ENCODE peak calls at places on chromosome 9, in seven cellular contexts. B is T-helper 1 cell, N is OCI-M1, C is NCI-H1092 treated with DMSO at 0.1 percent for 48 hours, V is COR-L47, Y is HS-5, W is transverse colon. T is an unnamed sample.

GRCh38 chr9:127520941-127521918 is 69.9 kb downstream of the LRSAM1 start:
- DNase-seq in B (no peak), N (no peak), C (no peak), V (no peak), Y (peak; percentile 49), W (no peak), T (peak; percentile 59)

GRCh38 chr9:123322771-123323481 is 33.1 kb upstream of the CRB2 start:
- DNase-seq in B (no peak), N (no peak), C (no peak), V (no peak), Y (no peak), W (peak; percentile 49), T (no peak)

GRCh38 chr9:37953204-37953774 is 49.4 kb upstream of the SLC25A51 start:
- DNase-seq in B (no peak), N (no peak), C (no peak), V (no peak), Y (no peak), W (no peak), T (no peak)

GRCh38 chr9:11141357-11141756 is 528.6 kb upstream of the PTPRD start:
- DNase-seq in B (no peak), N (no peak), C (no peak), V (no peak), Y (no peak), W (no peak), T (no peak)

GRCh38 chr9:28207657-28208056 is 634.4 kb upstream of the C9orf72 start:
- DNase-seq in B (no peak), N (no peak), C (no peak), V (no peak), Y (no peak), W (no peak), T (no peak)

GRCh38 chr9:34732886-34733285 is 22.9 kb upstream of the CCL21 start:
- DNase-seq in B (no peak), N (no peak), C (no peak), V (no peak), Y (no peak), W (no peak), T (no peak)

GRCh38 chr9:135971892-135972291 is 10.7 kb upstream of the UBAC1 start:
- DNase-seq in B (no peak), N (no peak), C (no peak), V (no peak), Y (no peak), W (peak; percentile 87), T (peak; percentile 88)

GRCh38 chr9:35696520-35697215 is 6.9 kb upstream of the TPM2 start:
- DNase-seq in B (no peak), N (peak; percentile 77), C (peak; percentile 58), V (peak; percentile 6), Y (no peak), W (peak; percentile 77), T (peak; percentile 77)

GRCh38 chr9:113652355-113653152 is 189.0 kb downstream of the RGS3 start:
- DNase-seq in B (no peak), N (no peak), C (no peak), V (no peak), Y (no peak), W (no peak), T (no peak)

GRCh38 chr9:101508203-101508602 is 25.4 kb upstream of the RNF20 start:
- DNase-seq in B (no peak), N (no peak), C (no peak), V (no peak), Y (no peak), W (no peak), T (no peak)

GRCh38 chr9:130931508-130932150 is 7.4 kb downstream of the FIBCD1 start:
- DNase-seq in B (no peak), N (no peak), C (no peak), V (no peak), Y (no peak), W (no peak), T (no peak)

T was measured in body of pancreas.